ENCODE peak calls at places on chromosomes 7 and 10, in five cellular contexts. X is adrenal gland, E is H1, K is lower lobe of right lung, F is psoas muscle. B is an unnamed sample.

GRCh38 chr7:92179393-92179924 is 517 bp upstream of the LRRD1 start:
- DNase-seq in X (no peak), E (no peak), K (no peak), F (no peak), B (no peak)

GRCh38 chr7:20133803-20134202 is 83.4 kb downstream of the MACC1 start:
- DNase-seq in X (no peak), E (no peak), K (no peak), F (no peak), B (no peak)

GRCh38 chr10:45040921-45041320 is 40.2 kb downstream of the ZNF22 start:
- DNase-seq in X (no peak), E (no peak), K (no peak), F (no peak), B (no peak)

GRCh38 chr7:152030561-152030960 is 5.1 kb downstream of the GALNT11 start:
- DNase-seq in X (no peak), E (no peak), K (no peak), F (no peak), B (no peak)

GRCh38 chr7:99790407-99790806 is 6.4 kb upstream of the CYP3A4 start:
- DNase-seq in X (no peak), E (no peak), K (no peak), F (no peak), B (no peak)

GRCh38 chr7:105580022-105580740 is 1.1 kb downstream of the EFCAB10 start:
- DNase-seq in X (no peak), E (no peak), K (no peak), F (no peak), B (no peak)

GRCh38 chr7:122628651-122629411 is 70.1 kb downstream of the RNF133 start:
- DNase-seq in X (no peak), E (no peak), K (no peak), F (no peak), B (no peak)

GRCh38 chr7:111919690-111920179 is 286.5 kb downstream of the DOCK4 start:
- DNase-seq in X (no peak), E (no peak), K (no peak), F (no peak), B (no peak)

GRCh38 chr7:47444376-47445098 is 137.4 kb downstream of the TNS3 start:
- DNase-seq in X (no peak), E (no peak), K (no peak), F (no peak), B (peak)

GRCh38 chr10:71968553-71969474 is 4.6 kb downstream of the CHST3 start:
- DNase-seq in X (no peak), E (no peak), K (no peak), F (no peak), B (no peak)

GRCh38 chr7:137992042-137992737 is 9.7 kb downstream of the CREB3L2 start:
- DNase-seq in X (peak), E (no peak), K (no peak), F (no peak), B (no peak)

GRCh38 chr7:35874881-35875280 is 74.0 kb downstream of the SEPTIN7 start:
- DNase-seq in X (no peak), E (no peak), K (no peak), F (no peak), B (no peak)

GRCh38 chr10:63210611-63211196 is 77.6 kb downstream of the NRBF2 start:
- DNase-seq in X (no peak), E (no peak), K (no peak), F (no peak), B (no peak)

GRCh38 chr7:132489776-132490237 is 86.5 kb downstream of the PLXNA4 start:
- DNase-seq in X (no peak), E (no peak), K (no peak), F (no peak), B (no peak)

GRCh38 chr7:43565786-43566185 is 17.1 kb upstream of the STK17A start:
- DNase-seq in X (no peak), E (no peak), K (no peak), F (no peak), B (no peak)

GRCh38 chr10:30083934-30084333 is 24.5 kb upstream of the JCAD start:
- DNase-seq in X (no peak), E (no peak), K (no peak), F (no peak), B (no peak)

GRCh38 chr7:82506208-82506607 is 62.6 kb upstream of the CACNA2D1 start:
- DNase-seq in X (no peak), E (no peak), K (no peak), F (no peak), B (no peak)

GRCh38 chr7:74454059-74454947 is 597 bp downstream of the GTF2IRD1 start:
- DNase-seq in X (peak), E (peak), K (no peak), F (peak), B (no peak)

GRCh38 chr7:35487402-35487801 is 207.5 kb downstream of the HERPUD2 start:
- DNase-seq in X (no peak), E (no peak), K (no peak), F (no peak), B (no peak)

GRCh38 chr7:151427705-151428392 is 12.1 kb downstream of the CRYGN start:
- DNase-seq in X (no peak), E (no peak), K (no peak), F (no peak), B (no peak)

GRCh38 chr7:37211097-37211496 is 237.6 kb downstream of the ELMO1 start:
- DNase-seq in X (no peak), E (no peak), K (no peak), F (peak), B (no peak)

DNA sequence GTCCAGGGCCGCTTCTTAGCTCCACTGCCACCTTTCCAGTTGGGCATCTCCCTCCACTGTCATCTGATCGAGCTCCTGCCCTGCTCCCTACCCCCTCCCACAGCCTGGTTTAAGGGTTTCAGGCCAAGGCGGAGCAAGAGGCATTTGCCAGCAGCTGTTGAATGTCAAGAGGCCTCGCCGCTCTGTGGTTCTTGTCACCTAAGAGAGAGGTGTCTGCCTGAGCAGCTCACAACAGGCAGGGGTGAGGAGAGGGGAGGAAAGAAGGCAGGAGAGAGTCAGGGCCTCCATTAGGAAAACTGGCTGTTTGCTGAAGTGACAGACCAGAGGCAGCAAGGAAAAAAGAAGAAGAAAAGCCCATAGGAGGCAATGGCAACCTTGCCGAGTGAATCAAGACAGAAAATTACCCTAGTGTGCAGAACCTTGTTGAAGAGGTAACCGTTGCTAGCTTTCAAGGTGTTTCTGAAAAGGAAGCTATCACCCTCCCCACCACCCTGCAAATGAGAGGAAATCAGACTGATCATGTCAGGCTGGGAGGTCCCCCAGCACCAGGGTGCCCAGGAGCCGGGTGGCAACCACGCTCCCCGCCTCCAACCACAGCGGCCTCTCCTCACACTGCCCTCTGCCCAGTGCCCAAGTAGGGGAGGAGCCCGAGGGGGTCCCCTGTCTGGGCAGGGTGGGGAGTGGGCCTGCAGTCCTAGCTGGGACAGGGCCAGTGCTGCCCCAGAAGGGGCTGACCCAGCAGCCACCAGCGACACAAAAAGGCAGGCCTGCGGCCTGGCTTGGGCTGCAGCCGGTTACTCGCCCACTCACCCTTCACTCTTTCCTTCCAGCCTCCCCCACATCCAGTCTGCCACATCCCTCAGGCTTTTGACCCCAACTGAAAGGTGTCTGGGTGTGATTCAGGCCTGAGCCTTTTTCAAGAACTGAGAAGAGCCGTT is 7.1 kb downstream of the GATA3 start:
- DNase-seq in X (no peak), E (no peak), K (no peak), F (no peak), B (no peak)
- H3K27ac ChIP-seq in X (no peak), E (no peak), K (no peak), F (no peak), B (no peak)

DNA sequence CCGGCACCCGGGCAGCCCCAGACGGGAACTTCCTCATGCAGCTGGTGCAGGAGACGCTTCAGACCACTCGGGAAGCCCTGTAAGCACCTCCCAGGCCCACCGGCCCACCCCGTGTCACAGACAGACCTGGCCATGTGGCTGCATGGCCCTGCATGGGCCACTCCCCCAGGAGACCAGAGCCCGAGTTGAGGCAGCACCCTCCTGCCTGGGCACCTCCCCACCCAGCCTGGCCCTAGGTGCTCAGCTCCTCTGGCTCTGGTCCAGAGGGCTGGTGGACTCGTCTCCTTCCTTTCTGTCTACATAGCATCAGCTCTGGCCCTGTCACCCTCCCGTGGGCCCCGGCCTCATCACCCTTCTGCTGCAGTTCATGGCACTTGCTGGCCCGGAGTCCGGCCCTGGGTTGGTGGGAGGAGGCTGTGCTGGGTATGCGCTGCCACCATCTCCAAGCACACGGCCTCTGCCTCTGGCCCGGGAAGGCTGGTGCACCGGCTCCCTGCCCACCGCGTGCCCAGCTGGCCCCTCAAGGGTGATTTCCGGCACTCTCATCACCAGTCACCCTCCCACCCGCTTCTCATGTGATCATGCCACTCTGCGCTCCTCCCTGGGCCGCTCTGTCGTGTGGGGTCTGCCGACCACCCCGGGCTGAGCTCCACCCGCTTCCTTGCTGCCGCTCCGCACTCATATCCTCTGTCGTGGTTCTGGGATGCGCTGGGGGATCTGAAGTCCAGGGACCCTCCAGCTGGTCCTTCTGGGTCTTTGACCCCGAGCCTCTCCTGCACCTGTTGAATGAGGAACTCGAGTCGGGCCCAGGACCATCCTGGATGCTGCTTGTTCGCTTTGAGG is 53.1 kb upstream of the DPYSL4 start:
- DNase-seq in X (no peak), E (no peak), K (peak), F (peak), B (no peak)
- TF ChIP-seq CTCF in X (no peak), E (no peak), K (no peak), F (no peak), B (no peak)

GRCh38 chr10:31424473-31424872 is 105.5 kb downstream of the ZEB1 start:
- DNase-seq in X (no peak), E (no peak), K (no peak), F (no peak), B (no peak)
- H3K27ac ChIP-seq in X (no peak), E (no peak), K (no peak), F (no peak), B (no peak)

DNA sequence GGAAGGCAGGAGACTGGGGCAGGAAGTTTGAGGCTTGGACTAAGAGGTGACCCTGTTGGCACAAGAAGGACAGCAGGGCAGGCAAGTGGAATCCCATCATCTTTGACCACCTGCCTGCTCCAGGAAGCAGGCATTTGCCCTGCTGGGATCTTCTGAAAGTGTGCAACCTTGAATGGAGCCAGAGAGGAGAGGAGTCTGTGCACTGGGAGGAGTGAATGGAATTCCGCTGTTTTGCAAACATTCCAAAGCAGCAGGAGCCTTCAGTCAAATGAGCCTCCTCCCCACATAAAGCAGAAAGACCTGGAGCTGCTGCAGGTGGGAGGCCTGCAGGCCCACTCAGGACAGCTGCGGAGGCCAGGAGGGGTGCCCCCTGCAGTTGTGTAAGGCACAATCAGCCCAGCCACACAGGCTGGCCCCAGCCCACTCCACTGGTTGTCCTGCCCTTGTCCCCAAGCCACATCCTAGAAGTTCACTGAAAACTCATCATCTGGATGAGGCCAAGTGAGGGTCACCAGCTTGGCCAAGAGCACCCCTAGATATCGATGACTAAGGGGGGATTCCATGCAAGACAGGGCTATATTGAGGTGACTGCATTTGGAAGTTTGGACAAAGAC is 249.5 kb downstream of the RPS24 start:
- DNase-seq in X (no peak), E (no peak), K (no peak), F (peak), B (no peak)
- TF ChIP-seq CTCF in X (no peak), E (no peak), K (no peak), F (no peak), B (no peak)

GRCh38 chr10:97540669-97541500 is 31.7 kb upstream of the ANKRD2 start:
- DNase-seq in X (no peak), E (no peak), K (no peak), F (no peak), B (no peak)
- H3K27ac ChIP-seq in X (peak), E (no peak), K (peak), F (peak), B (peak)